ENCODE peak calls at places on chromosomes 7 and 10, in five cellular contexts. O, H, C, N and I are unnamed samples.

GRCh38 chr10:1006573-1006972 is 18.3 kb downstream of the GTPBP4 start:
- DNase-seq in H (no peak), O (no peak), N (no peak), C (no peak), I (no peak)

GRCh38 chr10:77006836-77007511 is 630.6 kb downstream of the KCNMA1 start:
- DNase-seq in O (no peak), H (no peak), C (no peak), N (no peak), I (no peak)

GRCh38 chr10:86261933-86262665 is 104.5 kb downstream of the GRID1 start:
- DNase-seq in N (peak; percentile 67), O (peak; percentile 21), C (peak; percentile 40), H (no peak), I (peak; percentile 47)

GRCh38 chr7:101390901-101391301 is 28.2 kb downstream of the COL26A1 start:
- DNase-seq in H (peak; percentile 87), O (peak; percentile 60), N (no peak), C (peak; percentile 59), I (peak; percentile 71)

GRCh38 chr10:1575481-1576244 is 161.7 kb downstream of the ADARB2 start:
- DNase-seq in C (no peak), O (no peak), H (no peak), N (no peak), I (no peak)

GRCh38 chr10:48442809-48443177 is 136.3 kb downstream of the MAPK8 start:
- DNase-seq in N (peak; percentile 37), O (no peak), H (no peak), C (no peak), I (no peak)

GRCh38 chr10:131730771-131731497 is 169.9 kb upstream of the PPP2R2D start:
- DNase-seq in H (peak; percentile 6), C (no peak), N (no peak), O (no peak), I (no peak)

GRCh38 chr7:124930173-124930623 is 573 bp upstream of the POT1 start:
- DNase-seq in H (no peak), O (no peak), C (no peak), N (no peak), I (no peak)

GRCh38 chr7:81957517-81957916 is 187.7 kb upstream of the HGF start:
- DNase-seq in C (no peak), O (no peak), N (no peak), H (no peak), I (no peak)

GRCh38 chr7:145478551-145478950 is 638.0 kb upstream of the CNTNAP2 start:
- DNase-seq in O (no peak), C (no peak), N (no peak), H (no peak), I (no peak)

GRCh38 chr7:6271694-6272371 is 591 bp downstream of the CYTH3 start:
- DNase-seq in C (peak; percentile 34), H (no peak), O (no peak), N (peak; percentile 66), I (no peak)

GRCh38 chr7:100407285-100408180 is 21.0 kb downstream of the ZCWPW1 start:
- DNase-seq in O (peak; percentile 66), C (no peak), N (peak; percentile 51), H (peak; percentile 75), I (no peak)

GRCh38 chr10:62231371-62231770 is 37.3 kb downstream of the RTKN2 start:
- DNase-seq in C (no peak), O (no peak), N (no peak), H (no peak), I (no peak)

GRCh38 chr10:101063548-101064414 is 2.0 kb downstream of the KAZALD1 start:
- DNase-seq in O (no peak), N (no peak), H (no peak), C (no peak), I (no peak)

GRCh38 chr10:110527731-110528171 is 30.0 kb downstream of the DUSP5 start:
- DNase-seq in N (no peak), H (no peak), O (no peak), C (no peak), I (no peak)

GRCh38 chr10:12018438-12019342 is 23.9 kb downstream of the UPF2 start:
- DNase-seq in N (no peak), O (no peak), C (no peak), H (no peak), I (no peak)

GRCh38 chr10:132421377-132422168 is 24.6 kb downstream of the PWWP2B start:
- DNase-seq in N (no peak), C (no peak), O (no peak), H (peak; percentile 45), I (peak; percentile 76)

GRCh38 chr10:97185326-97186058 is at the start of gene SLIT1:
- DNase-seq in N (peak; percentile 75), H (peak; percentile 79), C (no peak), O (no peak), I (no peak)

GRCh38 chr10:124301736-124302135 is 117.0 kb downstream of the OAT start:
- DNase-seq in O (no peak), C (no peak), H (no peak), N (no peak), I (no peak)

GRCh38 chr7:77651544-77652162 is 44.6 kb upstream of the RSBN1L start:
- DNase-seq in O (no peak), C (peak; percentile 10), N (peak; percentile 44), H (peak; percentile 61), I (peak; percentile 36)

GRCh38 chr7:151313857-151314256 is 27.8 kb upstream of the NUB1 start:
- DNase-seq in N (no peak), C (no peak), H (no peak), O (no peak), I (no peak)

GRCh38 chr7:71518880-71519279 is 386.9 kb downstream of the GALNT17 start:
- DNase-seq in O (no peak), C (no peak), N (no peak), H (no peak), I (no peak)

DNA sequence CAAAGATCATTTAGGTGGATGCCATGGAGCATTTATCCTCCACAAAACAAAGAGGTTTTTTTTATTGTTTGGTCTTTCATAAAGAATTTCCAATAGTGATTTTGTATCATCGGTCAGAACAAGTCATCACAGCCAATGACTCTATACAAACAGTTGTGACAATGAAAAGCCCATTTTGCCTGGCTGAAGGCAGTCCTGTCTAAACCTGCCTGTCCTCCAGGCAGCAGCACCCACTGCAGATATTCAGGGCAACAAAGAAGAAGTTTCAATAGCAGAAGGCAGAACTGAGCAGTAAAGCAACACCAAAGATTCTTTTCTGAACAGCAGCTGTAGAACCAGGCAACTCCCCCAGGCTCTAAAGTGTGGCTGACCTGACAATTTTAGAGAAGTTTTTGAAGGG is 169.4 kb downstream of the FGFR2 start:
- DNase-seq in O (no peak), N (no peak), C (no peak), H (no peak), I (no peak)
- TF ChIP-seq TAF1 in O (no peak), N (no peak), C (no peak), H (no peak), I (no peak)

GRCh38 chr7:45358277-45358676 is 200.7 kb downstream of the RAMP3 start:
- DNase-seq in O (no peak), H (no peak), C (no peak), N (no peak), I (no peak)
- TF ChIP-seq POLR2AphosphoS5 in O (no peak), H (no peak), C (no peak), N (no peak), I (no peak)

GRCh38 chr10:89662596-89662995 is 17.6 kb upstream of the PANK1 start:
- DNase-seq in N (no peak), O (no peak), H (no peak), C (no peak), I (no peak)
- TF ChIP-seq TAF1 in N (no peak), O (no peak), H (no peak), C (no peak), I (no peak)

DNA sequence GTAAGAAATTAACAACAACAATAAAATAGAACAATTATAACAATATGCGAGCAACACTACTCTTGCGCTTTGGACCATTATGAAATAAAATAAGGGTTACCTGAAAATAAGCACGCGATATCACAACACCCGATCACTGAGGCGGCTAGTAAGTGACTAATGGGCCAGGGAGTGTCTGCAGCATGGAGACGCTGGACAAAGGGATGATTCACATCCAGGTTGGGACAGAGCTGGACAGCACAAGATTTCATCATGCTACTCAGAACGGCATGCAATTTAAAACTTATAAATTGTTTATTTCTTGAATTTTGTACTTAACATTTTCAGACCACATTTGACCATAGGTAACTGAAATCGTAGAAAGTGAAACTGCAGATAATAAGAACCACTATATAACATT is 15.6 kb downstream of the HIBADH start:
- DNase-seq in N (no peak), C (no peak), H (no peak), O (no peak), I (no peak)
- TF ChIP-seq POLR2AphosphoS5 in N (no peak), C (no peak), H (no peak), O (no peak), I (no peak)

GRCh38 chr7:36736090-36736826 is 12.0 kb upstream of the AOAH start:
- DNase-seq in O (no peak), H (no peak), N (no peak), C (no peak), I (no peak)

GRCh38 chr7:36734731-36735130 is 10.4 kb upstream of the AOAH start:
- DNase-seq in H (no peak), C (no peak), O (no peak), N (no peak), I (no peak)

GRCh38 chr7:36739351-36739750 is 15.1 kb upstream of the AOAH start:
- DNase-seq in O (no peak), H (no peak), N (no peak), C (no peak), I (no peak)

GRCh38 chr7:36735172-36735571 is 10.9 kb upstream of the AOAH start:
- DNase-seq in N (no peak), H (no peak), O (no peak), C (no peak), I (no peak)

GRCh38 chr7:36736827-36737211 is 12.5 kb upstream of the AOAH start:
- DNase-seq in C (no peak), N (no peak), H (no peak), O (peak; percentile 50), I (no peak)
- TF ChIP-seq TAF1 in C (no peak), N (no peak), H (no peak), O (no peak), I (no peak)

GRCh38 chr7:68420342-68420750 is 1177.9 kb upstream of the AUTS2 start:
- DNase-seq in H (no peak), O (no peak), N (no peak), C (no peak), I (no peak)
- TF ChIP-seq POLR2AphosphoS5 in H (no peak), O (no peak), N (no peak), C (no peak), I (no peak)